ENCODE peak calls at places on chromosomes 11 and 22, in six cellular contexts. R is naive B cell, U is iPS-NIHi11, Q is Kasumi-1, N is T47D, D is HCEC 1CT. C is an unnamed sample.

GRCh38 chr11:110921742-110922200 is 209.5 kb upstream of the ARHGAP20 start:
- DNase-seq in Q (no peak), D (peak; percentile 20), R (no peak), U (peak; percentile 19), N (no peak), C (no peak)

GRCh38 chr11:44595006-44595405 is 29.5 kb downstream of the CD82 start:
- DNase-seq in R (no peak), Q (no peak), N (no peak), U (no peak), D (no peak), C (no peak)

GRCh38 chr11:12618743-12619540 is 55.3 kb upstream of the TEAD1 start:
- DNase-seq in U (no peak), D (no peak), Q (no peak), R (no peak), N (no peak), C (no peak)

GRCh38 chr11:84581083-84581482 is 1046.1 kb downstream of the DLG2 start:
- DNase-seq in U (no peak), N (no peak), Q (no peak), D (no peak), R (no peak), C (no peak)

GRCh38 chr11:2272241-2272945 is 2.0 kb upstream of the ASCL2 start:
- DNase-seq in U (no peak), N (no peak), D (no peak), R (no peak), Q (no peak), C (no peak)

GRCh38 chr11:116776522-116776984 is 3.8 kb upstream of the BUD13 start:
- DNase-seq in U (no peak), N (no peak), D (no peak), R (no peak), Q (no peak), C (no peak)

GRCh38 chr11:4181780-4182721 is 87.5 kb downstream of the RRM1 start:
- DNase-seq in D (peak; percentile 38), Q (peak; percentile 65), N (peak; percentile 71), U (peak; percentile 73), R (no peak), C (peak; percentile 50)

GRCh38 chr22:28935713-28936112 is 52.3 kb downstream of the ZNRF3 start:
- DNase-seq in Q (no peak), D (no peak), N (no peak), U (peak; percentile 43), R (no peak), C (no peak)

GRCh38 chr11:17846852-17847453 is 112.4 kb downstream of the KCNC1 start:
- DNase-seq in R (no peak), N (peak; percentile 6), D (peak; percentile 60), U (no peak), Q (peak; percentile 2), C (no peak)

C was measured in GDM1.